ENCODE peak calls at places on chromosomes 6 and 20, in four cellular contexts. O is MM.1S, R is hepatocyte, V is Karpas-422. W is an unnamed sample. For H3K9me2, the result is how much of the 10 kb centered on the place peaks cover.

GRCh38 chr20:51597389-51598231 is 55.1 kb upstream of the NFATC2 start:
- DNase-seq in V (no peak), O (no peak), R (no peak), W (no peak)

GRCh38 chr6:13357551-13358075 is 29.3 kb upstream of the TBC1D7 start:
- DNase-seq in O (no peak), V (peak), R (no peak), W (peak)

GRCh38 chr6:144659202-144659731 is 374.1 kb downstream of the UTRN start:
- DNase-seq in O (peak), R (peak), V (no peak), W (peak)

GRCh38 chr20:341682-342081 is 5.2 kb upstream of the NRSN2 start:
- DNase-seq in O (no peak), R (peak), V (no peak), W (peak)

GRCh38 chr20:31540406-31540805 is 26.2 kb downstream of the HM13 start:
- DNase-seq in R (no peak), V (no peak), O (no peak), W (no peak)

GRCh38 chr20:24998631-24999445 is 6.3 kb upstream of the APMAP start:
- DNase-seq in R (no peak), O (peak), V (peak), W (peak)

GRCh38 chr6:125041740-125042459 is 79.7 kb downstream of the RNF217 start:
- DNase-seq in O (no peak), V (no peak), R (no peak), W (peak)

GRCh38 chr6:151209071-151209831 is 30.5 kb upstream of the AKAP12 start:
- DNase-seq in O (no peak), V (no peak), R (peak), W (peak)

GRCh38 chr20:37863289-37863688 is 39.6 kb upstream of the VSTM2L start:
- DNase-seq in V (no peak), O (no peak), R (no peak), W (no peak)

GRCh38 chr6:16999486-17000436 is 102.1 kb upstream of the STMND1 start:
- DNase-seq in V (no peak), R (no peak), O (no peak), W (peak)

GRCh38 chr20:50245561-50246366 is 55.1 kb downstream of the CEBPB start:
- DNase-seq in O (no peak), V (no peak), R (peak), W (peak)

GRCh38 chr6:30689022-30689865 is 1.5 kb downstream of the NRM start:
- DNase-seq in R (no peak), O (no peak), V (peak), W (no peak)

GRCh38 chr6:35264550-35265274 is 5.2 kb downstream of the ZNF76 start:
- DNase-seq in R (no peak), V (no peak), O (no peak), W (no peak)

GRCh38 chr20:13995086-13995665 is at the start of gene MACROD2:
- DNase-seq in O (no peak), V (no peak), R (peak), W (peak)

GRCh38 chr6:110039996-110040383 is 61.9 kb downstream of the GPR6 start:
- DNase-seq in V (peak), R (peak), O (peak), W (peak)

GRCh38 chr6:133595076-133595868 is 293.6 kb upstream of the TCF21 start:
- DNase-seq in R (peak), O (no peak), V (no peak), W (peak)

GRCh38 chr6:154622618-154623336 is 110.4 kb upstream of the SCAF8 start:
- DNase-seq in O (no peak), V (no peak), R (no peak), W (no peak)

GRCh38 chr6:11296449-11297375 is 64.2 kb upstream of the NEDD9 start:
- DNase-seq in R (peak), V (no peak), O (no peak), W (no peak)

GRCh38 chr6:137925299-137925698 is 58.2 kb downstream of the TNFAIP3 start:
- DNase-seq in O (no peak), V (no peak), R (no peak), W (no peak)

GRCh38 chr20:50488236-50488806 is 21.9 kb upstream of the PTPN1 start:
- DNase-seq in R (no peak), O (peak), V (peak), W (no peak)

GRCh38 chr20:50980071-50980681 is 21.6 kb downstream of the MOCS3 start:
- DNase-seq in V (no peak), R (peak), O (no peak), W (peak)

GRCh38 chr20:46955601-46956556 is 61.2 kb downstream of the EYA2 start:
- DNase-seq in V (no peak), O (no peak), R (no peak), W (peak)

GRCh38 chr6:399785-400517 is 8.4 kb downstream of the IRF4 start:
- DNase-seq in R (no peak), O (peak), V (no peak), W (no peak)

GRCh38 chr6:152697634-152698033 is at the start of gene MYCT1:
- DNase-seq in O (no peak), R (no peak), V (no peak), W (no peak)

GRCh38 chr6:21396313-21396712 is 197.2 kb upstream of the SOX4 start:
- DNase-seq in V (no peak), R (no peak), O (no peak), W (peak)

GRCh38 chr6:11869656-11870340 is 91.2 kb upstream of the ADTRP start:
- DNase-seq in O (no peak), V (no peak), R (no peak), W (peak)

GRCh38 chr20:8853805-8854338 is 215.0 kb upstream of the PLCB4 start:
- DNase-seq in V (peak), O (peak), R (peak), W (peak)

GRCh38 chr6:73515204-73516101 is 5.4 kb downstream of the EEF1A1 start:
- DNase-seq in R (peak), V (peak), O (peak), W (peak)

GRCh38 chr20:63033635-63034510 is 27.1 kb upstream of the BHLHE23 start:
- DNase-seq in R (no peak), O (no peak), V (peak), W (no peak)

DNA sequence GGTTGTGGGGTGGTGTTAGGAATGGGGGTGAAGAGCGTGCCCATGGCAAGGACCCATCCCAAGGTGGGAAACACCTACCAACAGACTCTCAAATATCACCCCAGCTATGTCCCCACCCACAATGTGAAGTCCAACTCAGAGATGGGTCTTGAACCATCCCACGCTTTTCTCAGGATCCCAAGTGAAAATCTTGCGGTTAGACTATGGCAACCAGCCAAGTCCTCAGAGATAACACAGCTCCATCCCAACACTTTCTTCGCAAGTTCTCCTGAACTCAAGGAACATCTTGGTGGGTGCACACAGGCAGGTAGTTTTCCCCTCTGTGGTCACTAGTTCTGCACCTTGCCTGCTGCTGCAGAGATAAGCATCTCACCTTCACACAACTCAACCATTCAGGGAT is 116.0 kb downstream of the CDC5L start:
- DNase-seq in O (no peak), V (no peak), R (no peak), W (no peak)
- H3K9me2 ChIP-seq in O (under half), V (under half), R (under half), W (under half)

DNA sequence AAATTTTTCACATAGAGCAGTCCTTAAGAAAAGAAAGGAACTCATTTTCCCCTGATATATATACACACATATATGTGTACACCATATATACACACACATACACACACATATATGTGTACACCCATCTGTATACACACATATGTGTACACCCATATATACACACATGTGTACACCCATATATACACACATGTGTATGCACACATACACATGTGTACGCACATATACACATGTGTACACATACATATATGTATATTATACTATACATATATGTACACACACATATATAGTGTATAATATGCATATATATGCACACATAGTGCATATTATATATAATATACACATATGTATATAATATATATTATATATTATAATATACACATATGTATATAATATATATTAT is 9.1 kb downstream of the MAP3K4 start:
- DNase-seq in R (no peak), O (no peak), V (no peak), W (no peak)
- H3K9me2 ChIP-seq in R (under half), O (under half), V (under half), W (under half)

GRCh38 chr6:37994238-37994637 is 174.7 kb downstream of the ZFAND3 start:
- DNase-seq in V (no peak), O (no peak), R (no peak), W (peak)

GRCh38 chr6:37998366-37998765 is 178.8 kb downstream of the ZFAND3 start:
- DNase-seq in V (no peak), R (no peak), O (no peak), W (no peak)

GRCh38 chr6:37992749-37993148 is 173.2 kb downstream of the ZFAND3 start:
- DNase-seq in O (no peak), R (no peak), V (no peak), W (no peak)

GRCh38 chr6:37990762-37991525 is 171.4 kb downstream of the ZFAND3 start:
- DNase-seq in R (peak), V (no peak), O (no peak), W (peak)

DNA sequence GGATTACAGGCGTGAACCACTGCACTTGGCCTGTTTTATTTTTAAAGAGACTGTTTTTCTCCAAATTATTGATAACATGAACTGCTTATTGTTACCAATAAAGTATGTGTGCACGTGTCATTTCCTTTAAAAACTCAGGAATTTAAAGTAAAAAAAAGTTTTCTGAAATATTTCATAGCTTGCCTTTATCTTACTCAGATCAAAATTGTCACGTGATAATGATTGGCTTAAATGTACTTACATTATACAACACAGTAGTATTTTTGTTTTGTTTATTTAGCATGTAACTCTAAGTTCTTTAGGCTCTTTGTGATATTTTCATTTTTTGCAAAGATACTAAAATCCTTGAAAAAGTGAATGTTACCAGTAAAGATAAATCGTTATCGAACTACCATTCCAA is 174.1 kb downstream of the ZFAND3 start:
- DNase-seq in O (no peak), V (no peak), R (no peak), W (no peak)
- H3K9me2 ChIP-seq in O (under half), V (under half), R (under half), W (under half)

DNA sequence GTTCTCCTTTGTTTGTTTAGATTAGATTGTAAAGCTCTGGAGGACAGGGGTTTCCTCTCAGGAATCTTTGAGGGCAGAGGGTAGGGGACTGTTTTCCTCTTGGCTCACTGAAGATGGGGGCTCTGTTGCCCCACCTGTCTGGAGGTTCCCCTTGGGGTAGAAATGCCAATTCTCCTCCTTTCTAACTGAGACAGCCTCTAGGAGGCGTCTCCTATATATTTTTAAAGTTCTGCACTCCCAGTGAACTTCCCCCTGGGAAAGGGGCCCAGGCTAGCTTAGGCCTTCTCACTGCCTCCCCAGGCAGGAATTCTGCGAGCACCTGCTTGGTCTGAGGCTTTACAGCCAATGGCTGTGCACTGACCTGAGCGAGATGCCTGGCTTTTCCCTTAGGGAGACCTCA is 24.8 kb upstream of the SRF start:
- DNase-seq in O (no peak), R (no peak), V (no peak), W (no peak)
- H3K9me2 ChIP-seq in O (under half), R (under half), V (under half), W (under half)

GRCh38 chr20:64146301-64146935 is 17.8 kb upstream of the MYT1 start:
- DNase-seq in R (no peak), O (no peak), V (no peak), W (no peak)
- H3K9me2 ChIP-seq in R (under half), O (under half), V (under half), W (under half)

GRCh38 chr20:19582782-19583181 is 175.3 kb upstream of the RIN2 start:
- DNase-seq in O (no peak), V (no peak), R (no peak), W (no peak)
- H3K9me2 ChIP-seq in O (under half), V (under half), R (under half), W (under half)

GRCh38 chr6:160431791-160432404 is 83.7 kb downstream of the SLC22A3 start:
- DNase-seq in V (no peak), R (peak), O (no peak), W (peak)
- H3K9me2 ChIP-seq in V (under half), R (under half), O (under half), W (under half)

W was measured in GM23248.